ENCODE peak calls at places on chromosomes 7 and 10, in eight cellular contexts. E is effector CD4-positive, alpha-beta T cell; A is T-helper 1 cell; U is skeletal muscle cell; C is mucosa of gallbladder; W is GM13977; V is HTR-8/SVneo; Z is CD8-positive, alpha-beta T cell. J is an unnamed sample.
A peak's percentile ranks its signal among the peaks of the same experiment; 100 is the strongest.

GRCh38 chr10:58003945-58004344 is 263.7 kb downstream of the IPMK start:
- DNase-seq in A (no peak), W (no peak), Z (no peak), C (no peak), E (no peak), V (no peak), U (no peak), J (no peak)

GRCh38 chr10:77165445-77166316 is 471.9 kb downstream of the KCNMA1 start:
- DNase-seq in V (peak; percentile 52), A (peak; percentile 3), Z (peak; percentile 51), C (peak; percentile 57), U (no peak), E (no peak), W (peak; percentile 20), J (peak; percentile 75)

GRCh38 chr10:63738410-63738809 is 217.2 kb downstream of the REEP3 start:
- DNase-seq in Z (no peak), W (no peak), E (no peak), U (peak; percentile 71), C (peak; percentile 81), A (no peak), V (no peak), J (no peak)

GRCh38 chr7:130971297-130971696 is 237.3 kb upstream of the KLF14 start:
- DNase-seq in U (no peak), C (no peak), E (no peak), W (no peak), A (no peak), Z (no peak), V (no peak), J (no peak)

GRCh38 chr10:75269605-75270004 is 33.8 kb upstream of the COMTD1 start:
- DNase-seq in C (no peak), E (no peak), U (no peak), V (no peak), W (no peak), A (no peak), Z (no peak), J (no peak)

GRCh38 chr10:31018977-31019376 is 12.7 kb downstream of the ZNF438 start:
- DNase-seq in V (no peak), E (no peak), Z (no peak), C (no peak), W (no peak), U (no peak), A (no peak), J (no peak)

GRCh38 chr7:100556541-100556940 is 17.2 kb downstream of the SAP25 start:
- DNase-seq in Z (no peak), U (no peak), C (no peak), A (no peak), W (no peak), E (no peak), V (no peak), J (no peak)

GRCh38 chr7:134724606-134725005 is 54.8 kb upstream of the CALD1 start:
- DNase-seq in U (no peak), A (no peak), E (no peak), Z (no peak), W (peak; percentile 27), C (no peak), V (peak; percentile 44), J (no peak)

GRCh38 chr7:69403169-69403568 is 195.1 kb upstream of the AUTS2 start:
- DNase-seq in C (no peak), E (no peak), V (no peak), W (peak; percentile 58), Z (no peak), A (no peak), U (no peak), J (no peak)

GRCh38 chr10:119377905-119378736 is 164.4 kb downstream of the RGS10 start:
- DNase-seq in W (no peak), Z (no peak), U (no peak), E (no peak), C (no peak), A (no peak), V (no peak), J (peak; percentile 36)

GRCh38 chr7:115329006-115329405 is 407.1 kb downstream of the MDFIC start:
- DNase-seq in Z (no peak), E (no peak), V (no peak), A (no peak), C (no peak), W (no peak), U (no peak), J (no peak)

GRCh38 chr7:50662059-50662689 is 97.0 kb upstream of the DDC start:
- DNase-seq in E (no peak), U (no peak), A (no peak), Z (peak; percentile 62), C (no peak), V (no peak), W (no peak), J (no peak)

GRCh38 chr10:48454302-48455054 is 148.0 kb downstream of the MAPK8 start:
- DNase-seq in Z (peak; percentile 35), A (no peak), E (no peak), U (no peak), V (no peak), W (peak; percentile 28), C (no peak), J (no peak)